ENCODE peak calls at places on chromosomes 2 and 18, in nine cellular contexts. One of them, this sample, is unnamed.

GRCh38 chr2:1830936-1831616 is 86.8 kb upstream of the PXDN start:
- DNase-seq in GM23338: no peak
- DNase-seq in stomach: no peak
- DNase-seq in transverse colon: no peak
- DNase-seq in SK-N-SH: no peak
- DNase-seq in sigmoid colon: no peak
- DNase-seq in Panc1: no peak
- DNase-seq in upper lobe of left lung: no peak
- DNase-seq in breast epithelium: no peak
- DNase-seq in this sample: no peak

GRCh38 chr18:45416168-45416567 is 199.1 kb upstream of the SLC14A2 start:
- DNase-seq in upper lobe of left lung: no peak
- DNase-seq in stomach: no peak
- DNase-seq in Panc1: no peak
- DNase-seq in breast epithelium: no peak
- DNase-seq in transverse colon: peak; percentile 12
- DNase-seq in SK-N-SH: peak; percentile 57
- DNase-seq in GM23338: peak; percentile 3
- DNase-seq in sigmoid colon: no peak
- DNase-seq in this sample: no peak

GRCh38 chr2:200578778-200579177 is 7.0 kb upstream of the AOX1 start:
- DNase-seq in GM23338: peak; percentile 56
- DNase-seq in transverse colon: no peak
- DNase-seq in SK-N-SH: no peak
- DNase-seq in stomach: no peak
- DNase-seq in upper lobe of left lung: no peak
- DNase-seq in sigmoid colon: no peak
- DNase-seq in Panc1: no peak
- DNase-seq in breast epithelium: no peak
- DNase-seq in this sample: no peak

GRCh38 chr2:200852605-200853004 is 11.9 kb downstream of the CLK1 start:
- DNase-seq in stomach: no peak
- DNase-seq in transverse colon: no peak
- DNase-seq in Panc1: no peak
- DNase-seq in GM23338: no peak
- DNase-seq in SK-N-SH: no peak
- DNase-seq in sigmoid colon: no peak
- DNase-seq in breast epithelium: no peak
- DNase-seq in upper lobe of left lung: no peak
- DNase-seq in this sample: no peak

GRCh38 chr2:29254-29653 is 17.1 kb downstream of the FAM110C start:
- DNase-seq in Panc1: no peak
- DNase-seq in sigmoid colon: no peak
- DNase-seq in breast epithelium: no peak
- DNase-seq in SK-N-SH: no peak
- DNase-seq in GM23338: no peak
- DNase-seq in transverse colon: no peak
- DNase-seq in upper lobe of left lung: no peak
- DNase-seq in stomach: no peak
- DNase-seq in this sample: no peak

GRCh38 chr18:3499498-3499897 is 49.5 kb downstream of the TGIF1 start:
- DNase-seq in sigmoid colon: no peak
- DNase-seq in breast epithelium: no peak
- DNase-seq in transverse colon: no peak
- DNase-seq in upper lobe of left lung: no peak
- DNase-seq in stomach: no peak
- DNase-seq in SK-N-SH: peak; percentile 55
- DNase-seq in Panc1: no peak
- DNase-seq in GM23338: peak; percentile 80
- DNase-seq in this sample: peak; percentile 84

GRCh38 chr2:199366406-199366805 is 91.3 kb downstream of the SATB2 start:
- DNase-seq in upper lobe of left lung: no peak
- DNase-seq in transverse colon: no peak
- DNase-seq in sigmoid colon: no peak
- DNase-seq in Panc1: no peak
- DNase-seq in stomach: no peak
- DNase-seq in breast epithelium: no peak
- DNase-seq in SK-N-SH: no peak
- DNase-seq in GM23338: no peak
- DNase-seq in this sample: no peak

GRCh38 chr18:13611058-13611615 is 115.2 kb downstream of the FAM210A start:
- DNase-seq in SK-N-SH: peak; percentile 52
- DNase-seq in transverse colon: peak; percentile 45
- DNase-seq in breast epithelium: no peak
- DNase-seq in stomach: no peak
- DNase-seq in upper lobe of left lung: no peak
- DNase-seq in sigmoid colon: peak; percentile 78
- DNase-seq in Panc1: no peak
- DNase-seq in GM23338: peak; percentile 28
- DNase-seq in this sample: no peak

GRCh38 chr18:59011786-59012185 is 127.9 kb upstream of the SEC11C start:
- DNase-seq in upper lobe of left lung: no peak
- DNase-seq in transverse colon: no peak
- DNase-seq in GM23338: no peak
- DNase-seq in SK-N-SH: no peak
- DNase-seq in stomach: no peak
- DNase-seq in sigmoid colon: no peak
- DNase-seq in Panc1: no peak
- DNase-seq in breast epithelium: no peak
- DNase-seq in this sample: no peak

GRCh38 chr2:26801796-26802195 is 15.9 kb downstream of the CENPA start:
- DNase-seq in stomach: no peak
- DNase-seq in Panc1: no peak
- DNase-seq in upper lobe of left lung: no peak
- DNase-seq in SK-N-SH: no peak
- DNase-seq in breast epithelium: no peak
- DNase-seq in GM23338: no peak
- DNase-seq in transverse colon: no peak
- DNase-seq in sigmoid colon: no peak
- DNase-seq in this sample: no peak

GRCh38 chr18:49668583-49669290 is 106.9 kb downstream of the LIPG start:
- DNase-seq in stomach: no peak
- DNase-seq in upper lobe of left lung: no peak
- DNase-seq in SK-N-SH: no peak
- DNase-seq in transverse colon: peak; percentile 20
- DNase-seq in GM23338: peak; percentile 25
- DNase-seq in breast epithelium: no peak
- DNase-seq in sigmoid colon: peak; percentile 85
- DNase-seq in Panc1: no peak
- DNase-seq in this sample: no peak

GRCh38 chr2:119753041-119753929 is 6.4 kb upstream of the PTPN4 start:
- DNase-seq in upper lobe of left lung: no peak
- DNase-seq in SK-N-SH: peak; percentile 56
- DNase-seq in breast epithelium: no peak
- DNase-seq in GM23338: peak; percentile 68
- DNase-seq in transverse colon: no peak
- DNase-seq in stomach: no peak
- DNase-seq in Panc1: peak; percentile 52
- DNase-seq in sigmoid colon: no peak
- DNase-seq in this sample: no peak

GRCh38 chr2:133026536-133027177 is 356.7 kb upstream of the LYPD1 start:
- DNase-seq in SK-N-SH: no peak
- DNase-seq in upper lobe of left lung: no peak
- DNase-seq in Panc1: no peak
- DNase-seq in stomach: no peak
- DNase-seq in transverse colon: no peak
- DNase-seq in sigmoid colon: no peak
- DNase-seq in GM23338: peak; percentile 76
- DNase-seq in breast epithelium: no peak
- DNase-seq in this sample: no peak

GRCh38 chr2:220053919-220054318 is 426.5 kb downstream of the SLC4A3 start:
- DNase-seq in SK-N-SH: no peak
- DNase-seq in upper lobe of left lung: no peak
- DNase-seq in transverse colon: no peak
- DNase-seq in Panc1: no peak
- DNase-seq in breast epithelium: no peak
- DNase-seq in GM23338: peak; percentile 56
- DNase-seq in stomach: no peak
- DNase-seq in sigmoid colon: no peak
- DNase-seq in this sample: peak; percentile 65

GRCh38 chr18:49764032-49764431 is 49.3 kb downstream of the ACAA2 start:
- DNase-seq in stomach: no peak
- DNase-seq in Panc1: no peak
- DNase-seq in upper lobe of left lung: no peak
- DNase-seq in SK-N-SH: no peak
- DNase-seq in breast epithelium: no peak
- DNase-seq in GM23338: no peak
- DNase-seq in transverse colon: no peak
- DNase-seq in sigmoid colon: no peak
- DNase-seq in this sample: no peak

GRCh38 chr2:73699437-73699836 is 37.7 kb downstream of the TPRKB start:
- DNase-seq in breast epithelium: no peak
- DNase-seq in Panc1: no peak
- DNase-seq in upper lobe of left lung: no peak
- DNase-seq in SK-N-SH: no peak
- DNase-seq in sigmoid colon: no peak
- DNase-seq in stomach: no peak
- DNase-seq in transverse colon: no peak
- DNase-seq in GM23338: no peak
- DNase-seq in this sample: no peak

GRCh38 chr2:73697606-73698005 is 39.5 kb downstream of the TPRKB start:
- DNase-seq in GM23338: no peak
- DNase-seq in upper lobe of left lung: no peak
- DNase-seq in breast epithelium: no peak
- DNase-seq in Panc1: no peak
- DNase-seq in SK-N-SH: no peak
- DNase-seq in stomach: no peak
- DNase-seq in sigmoid colon: no peak
- DNase-seq in transverse colon: no peak
- DNase-seq in this sample: no peak

GRCh38 chr2:73700661-73701447 is 36.3 kb downstream of the TPRKB start:
- DNase-seq in stomach: peak; percentile 60
- DNase-seq in breast epithelium: no peak
- DNase-seq in upper lobe of left lung: no peak
- DNase-seq in transverse colon: peak; percentile 38
- DNase-seq in Panc1: no peak
- DNase-seq in GM23338: no peak
- DNase-seq in SK-N-SH: no peak
- DNase-seq in sigmoid colon: no peak
- DNase-seq in this sample: no peak

GRCh38 chr2:73700111-73700510 is 37.0 kb downstream of the TPRKB start:
- DNase-seq in SK-N-SH: no peak
- DNase-seq in sigmoid colon: no peak
- DNase-seq in transverse colon: peak; percentile 37
- DNase-seq in Panc1: no peak
- DNase-seq in upper lobe of left lung: no peak
- DNase-seq in GM23338: no peak
- DNase-seq in breast epithelium: no peak
- DNase-seq in stomach: peak; percentile 50
- DNase-seq in this sample: no peak

DNA sequence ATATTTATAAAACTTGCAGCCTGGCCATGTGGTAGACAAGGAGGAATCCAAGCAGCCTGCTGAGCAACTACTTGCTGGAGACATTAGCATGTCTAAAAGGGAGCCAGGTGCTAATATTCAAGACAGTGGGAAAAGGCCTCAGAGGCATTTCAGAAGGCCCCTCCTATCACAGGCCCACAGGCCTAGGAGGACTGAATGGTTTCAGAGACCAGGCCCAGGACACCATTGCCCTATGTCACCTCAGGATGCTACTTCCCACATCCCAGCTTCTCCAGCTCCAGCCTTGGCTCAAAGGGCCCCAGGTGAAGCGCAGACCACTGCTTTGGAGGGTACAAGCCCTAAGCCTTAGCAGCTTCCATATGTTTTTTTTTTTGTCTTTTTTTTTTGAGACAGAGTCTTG is 39.0 kb downstream of the TPRKB start:
- DNase-seq in breast epithelium: no peak
- DNase-seq in SK-N-SH: no peak
- DNase-seq in transverse colon: no peak
- DNase-seq in Panc1: no peak
- DNase-seq in sigmoid colon: no peak
- DNase-seq in GM23338: no peak
- DNase-seq in stomach: no peak
- DNase-seq in upper lobe of left lung: no peak
- DNase-seq in this sample: no peak
- H3K27ac ChIP-seq in breast epithelium: no peak overlapping the region
- H3K27ac ChIP-seq in SK-N-SH: no peak overlapping the region
- H3K27ac ChIP-seq in transverse colon: no peak overlapping the region
- H3K27ac ChIP-seq in Panc1: no peak overlapping the region
- H3K27ac ChIP-seq in sigmoid colon: no peak overlapping the region
- H3K27ac ChIP-seq in GM23338: no peak overlapping the region
- H3K27ac ChIP-seq in stomach: no peak overlapping the region
- H3K27ac ChIP-seq in upper lobe of left lung: no peak overlapping the region
- H3K27ac ChIP-seq in this sample: no peak overlapping the region

DNA sequence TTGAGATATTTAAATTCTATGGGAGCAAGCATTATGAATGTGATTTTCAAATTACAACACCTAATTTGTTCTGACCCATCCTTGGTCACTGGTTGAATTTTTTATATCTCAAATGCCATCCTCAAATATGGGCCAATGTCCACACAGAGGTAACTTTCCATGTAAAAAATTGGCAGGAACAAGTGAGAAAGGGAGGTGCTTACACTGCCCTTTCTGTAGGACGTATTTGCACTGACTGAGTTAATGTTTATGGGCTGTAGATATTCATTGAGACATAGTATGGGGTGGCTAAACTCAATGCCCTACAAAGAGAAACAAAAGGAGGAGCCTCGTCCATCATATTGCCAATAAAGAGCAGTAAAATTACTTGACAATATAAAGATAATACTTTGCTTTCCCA is 259.3 kb downstream of the NRXN1 start:
- DNase-seq in Panc1: no peak
- DNase-seq in stomach: no peak
- DNase-seq in breast epithelium: no peak
- DNase-seq in GM23338: no peak
- DNase-seq in SK-N-SH: no peak
- DNase-seq in upper lobe of left lung: no peak
- DNase-seq in transverse colon: no peak
- DNase-seq in sigmoid colon: no peak
- DNase-seq in this sample: no peak
- TF ChIP-seq POLR2AphosphoS5 in Panc1: no peak
- TF ChIP-seq POLR2AphosphoS5 in stomach: no peak
- TF ChIP-seq POLR2AphosphoS5 in breast epithelium: no peak
- TF ChIP-seq POLR2AphosphoS5 in GM23338: no peak
- TF ChIP-seq POLR2AphosphoS5 in SK-N-SH: no peak
- TF ChIP-seq POLR2AphosphoS5 in upper lobe of left lung: no peak
- TF ChIP-seq POLR2AphosphoS5 in transverse colon: no peak
- TF ChIP-seq POLR2AphosphoS5 in sigmoid colon: no peak
- TF ChIP-seq POLR2AphosphoS5 in this sample: no peak

GRCh38 chr2:233829193-233830110 is 24.9 kb downstream of the HJURP start:
- DNase-seq in GM23338: no peak
- DNase-seq in stomach: peak; percentile 15
- DNase-seq in Panc1: no peak
- DNase-seq in breast epithelium: no peak
- DNase-seq in transverse colon: no peak
- DNase-seq in sigmoid colon: peak; percentile 42
- DNase-seq in SK-N-SH: no peak
- DNase-seq in upper lobe of left lung: no peak
- DNase-seq in this sample: no peak
- H3K27ac ChIP-seq in GM23338: no peak overlapping the region
- H3K27ac ChIP-seq in stomach: no peak overlapping the region
- H3K27ac ChIP-seq in Panc1: no peak overlapping the region
- H3K27ac ChIP-seq in breast epithelium: no peak overlapping the region
- H3K27ac ChIP-seq in transverse colon: no peak overlapping the region
- H3K27ac ChIP-seq in sigmoid colon: no peak overlapping the region
- H3K27ac ChIP-seq in SK-N-SH: no peak overlapping the region
- H3K27ac ChIP-seq in upper lobe of left lung: no peak overlapping the region
- H3K27ac ChIP-seq in this sample: no peak overlapping the region

GRCh38 chr2:21270658-21271057 is 146.9 kb downstream of the TDRD15 start:
- DNase-seq in upper lobe of left lung: no peak
- DNase-seq in SK-N-SH: peak; percentile 70
- DNase-seq in sigmoid colon: peak; percentile 86
- DNase-seq in transverse colon: no peak
- DNase-seq in Panc1: no peak
- DNase-seq in GM23338: no peak
- DNase-seq in stomach: no peak
- DNase-seq in breast epithelium: no peak
- DNase-seq in this sample: no peak
- TF ChIP-seq POLR2AphosphoS5 in upper lobe of left lung: no peak
- TF ChIP-seq POLR2AphosphoS5 in SK-N-SH: no peak
- TF ChIP-seq POLR2AphosphoS5 in sigmoid colon: peak; percentile 63
- TF ChIP-seq POLR2AphosphoS5 in transverse colon: peak; percentile 49
- TF ChIP-seq POLR2AphosphoS5 in Panc1: no peak
- TF ChIP-seq POLR2AphosphoS5 in GM23338: no peak
- TF ChIP-seq POLR2AphosphoS5 in stomach: peak; percentile 69
- TF ChIP-seq POLR2AphosphoS5 in breast epithelium: no peak
- TF ChIP-seq POLR2AphosphoS5 in this sample: no peak